ENCODE peak calls at places on chromosomes 12 and 14, in six cellular contexts. H is Kasumi-1; R is stimulated activated CD8-positive, alpha-beta memory T cell treated with anti-CD3 and anti-CD28 coated beads, Interleukin-15, amount 100 ng/mL, for 4 hours; C is ELR; O is GM03348; L is Daoy. U is an unnamed sample.

GRCh38 chr12:118334241-118334640 is 38.5 kb downstream of the TAOK3 start:
- DNase-seq in R (no peak), H (no peak), L (no peak), O (no peak), C (no peak), U (no peak)

GRCh38 chr14:32509632-32510187 is 180.6 kb downstream of the AKAP6 start:
- DNase-seq in C (peak), L (peak), H (no peak), R (no peak), O (peak), U (no peak)

GRCh38 chr14:32588448-32589320 is 259.6 kb downstream of the AKAP6 start:
- DNase-seq in L (peak), H (peak), R (no peak), C (peak), O (peak), U (no peak)

GRCh38 chr12:15591811-15592210 is 197.4 kb downstream of the EPS8 start:
- DNase-seq in H (no peak), O (no peak), R (no peak), L (no peak), C (no peak), U (no peak)

GRCh38 chr12:92408072-92408900 is 262.6 kb upstream of the BTG1 start:
- DNase-seq in R (no peak), H (peak), O (peak), L (peak), C (peak), U (peak)

GRCh38 chr14:102318781-102319276 is 717 bp upstream of the ZNF839 start:
- DNase-seq in L (no peak), C (no peak), O (no peak), H (no peak), R (no peak), U (no peak)

GRCh38 chr12:6843118-6843902 is 2.6 kb downstream of the GNB3 start:
- DNase-seq in L (no peak), O (no peak), H (no peak), R (no peak), C (no peak), U (no peak)

GRCh38 chr14:24483604-24484252 is 24.3 kb downstream of the CMA1 start:
- DNase-seq in R (no peak), L (peak), H (peak), O (no peak), C (peak), U (no peak)

GRCh38 chr12:14948672-14949071 is 10.3 kb upstream of the ERP27 start:
- DNase-seq in H (peak), C (peak), O (peak), R (no peak), L (peak), U (peak)

GRCh38 chr12:96985515-96986362 is 78.7 kb downstream of the NEDD1 start:
- DNase-seq in O (peak), H (no peak), C (peak), R (no peak), L (peak), U (peak)

GRCh38 chr12:94263905-94264655 is 115.7 kb downstream of the PLXNC1 start:
- DNase-seq in R (no peak), H (no peak), L (peak), C (no peak), O (no peak), U (no peak)

GRCh38 chr12:40903040-40903439 is 210.8 kb downstream of the CNTN1 start:
- DNase-seq in R (no peak), O (no peak), H (no peak), L (no peak), C (no peak), U (no peak)

GRCh38 chr14:76575108-76575507 is 186.2 kb upstream of the VASH1 start:
- DNase-seq in H (no peak), C (no peak), O (no peak), L (no peak), R (no peak), U (no peak)

GRCh38 chr14:94111276-94112095 is 950 bp downstream of the IFI27 start:
- DNase-seq in C (no peak), R (no peak), L (no peak), O (no peak), H (no peak), U (no peak)

GRCh38 chr12:49962861-49963765 is 1.4 kb downstream of the AQP5 start:
- DNase-seq in C (no peak), R (no peak), O (no peak), L (peak), H (no peak), U (no peak)

GRCh38 chr12:118418385-118419057 is 42.2 kb downstream of the SUDS3 start:
- DNase-seq in O (no peak), H (no peak), R (no peak), C (peak), L (peak), U (no peak)

GRCh38 chr14:38412654-38413053 is 156.8 kb upstream of the CLEC14A start:
- DNase-seq in H (no peak), R (no peak), L (no peak), O (no peak), C (no peak), U (no peak)

GRCh38 chr12:4353785-4354208 is 25.7 kb downstream of the FGF23 start:
- DNase-seq in R (peak), H (no peak), O (no peak), L (peak), C (peak), U (no peak)

U was measured in T-helper 2 cell treated with Interferon-gamma antibody and Interleukin-4, amounts not matched to agents 5 μg/mL and 100 μg/mL, for 36 hours.